ENCODE peak calls at places on chromosomes 6 and 20, in eight cellular contexts. A is GM12878, U is A549, O is Panc1, Z is GM23338, I is HepG2, Y is HCT116, D is SK-N-SH. R is an unnamed sample.

GRCh38 chr20:49103647-49104364 is 57.7 kb downstream of the CSE1L start:
- DNase-seq in U (no peak), D (no peak), I (no peak), Z (no peak), O (no peak), Y (no peak), A (no peak), R (no peak)

GRCh38 chr6:92538926-92539325 is 880.4 kb downstream of the EPHA7 start:
- DNase-seq in D (no peak), O (no peak), I (no peak), Z (no peak), Y (no peak), U (no peak), A (no peak), R (no peak)

GRCh38 chr6:48505621-48506020 is 394.6 kb upstream of the PTCHD4 start:
- DNase-seq in U (no peak), O (no peak), I (no peak), A (no peak), Y (no peak), D (no peak), Z (no peak), R (no peak)

GRCh38 chr20:52105045-52105572 is 86.5 kb downstream of the ZFP64 start:
- DNase-seq in Y (no peak), Z (peak; percentile 85), I (no peak), U (peak; percentile 55), A (no peak), O (no peak), D (peak; percentile 48), R (no peak)

GRCh38 chr6:53910834-53911233 is 116.0 kb downstream of the LRRC1 start:
- DNase-seq in U (no peak), O (no peak), I (no peak), A (no peak), D (no peak), Z (no peak), Y (no peak), R (no peak)

GRCh38 chr6:105178110-105178509 is 1.7 kb downstream of the POPDC3 start:
- DNase-seq in O (no peak), A (no peak), Z (no peak), Y (no peak), U (no peak), D (no peak), I (no peak), R (no peak)

GRCh38 chr6:96923871-96924493 is 546 bp upstream of the KLHL32 start:
- DNase-seq in D (peak; percentile 88), Y (no peak), Z (no peak), A (no peak), U (no peak), O (no peak), I (peak; percentile 46), R (no peak)

GRCh38 chr6:159249150-159249549 is 80.0 kb downstream of the FNDC1 start:
- DNase-seq in Z (no peak), Y (no peak), U (no peak), A (no peak), D (no peak), O (no peak), I (no peak), R (no peak)

GRCh38 chr6:65113581-65113980 is 593.4 kb downstream of the EYS start:
- DNase-seq in I (no peak), Y (no peak), A (no peak), O (no peak), D (no peak), Z (no peak), U (no peak), R (no peak)

GRCh38 chr6:142537612-142538478 is 236.0 kb downstream of the ADGRG6 start:
- DNase-seq in U (no peak), Z (peak; percentile 76), A (no peak), O (no peak), D (no peak), I (peak; percentile 45), Y (peak; percentile 34), R (peak; percentile 56)

GRCh38 chr6:56525976-56526375 is 116.7 kb downstream of the DST start:
- DNase-seq in Z (no peak), U (no peak), I (no peak), Y (no peak), A (no peak), O (no peak), D (no peak), R (no peak)

GRCh38 chr6:41467106-41467505 is 79.1 kb upstream of the FOXP4 start:
- DNase-seq in Z (no peak), Y (no peak), O (no peak), U (no peak), I (no peak), A (no peak), D (no peak), R (no peak)
- TF ChIP-seq REST in Z (no peak), Y (no peak), O (no peak), U (no peak), I (no peak), A (no peak), D (no peak), R (no peak)

GRCh38 chr6:35707714-35708407 is 19.1 kb upstream of the FKBP5 start:
- DNase-seq in D (no peak), U (no peak), O (no peak), Z (no peak), I (no peak), Y (no peak), A (no peak), R (no peak)

GRCh38 chr6:35706468-35706867 is 17.8 kb upstream of the FKBP5 start:
- DNase-seq in O (no peak), U (no peak), D (no peak), Y (no peak), Z (no peak), A (no peak), I (no peak), R (no peak)

GRCh38 chr6:35698858-35699257 is 10.1 kb upstream of the FKBP5 start:
- DNase-seq in A (no peak), U (no peak), O (no peak), Z (no peak), I (no peak), Y (no peak), D (no peak), R (no peak)

GRCh38 chr6:35708585-35708984 is 19.9 kb upstream of the FKBP5 start:
- DNase-seq in Y (no peak), Z (no peak), D (no peak), U (no peak), A (no peak), I (no peak), O (no peak), R (no peak)

GRCh38 chr6:35703554-35703953 is 14.8 kb upstream of the FKBP5 start:
- DNase-seq in A (no peak), O (no peak), I (no peak), U (no peak), Z (peak; percentile 28), D (no peak), Y (no peak), R (no peak)
- TF ChIP-seq REST in A (no peak), O (no peak), I (no peak), U (no peak), Z (no peak), D (no peak), Y (no peak), R (no peak)

DNA sequence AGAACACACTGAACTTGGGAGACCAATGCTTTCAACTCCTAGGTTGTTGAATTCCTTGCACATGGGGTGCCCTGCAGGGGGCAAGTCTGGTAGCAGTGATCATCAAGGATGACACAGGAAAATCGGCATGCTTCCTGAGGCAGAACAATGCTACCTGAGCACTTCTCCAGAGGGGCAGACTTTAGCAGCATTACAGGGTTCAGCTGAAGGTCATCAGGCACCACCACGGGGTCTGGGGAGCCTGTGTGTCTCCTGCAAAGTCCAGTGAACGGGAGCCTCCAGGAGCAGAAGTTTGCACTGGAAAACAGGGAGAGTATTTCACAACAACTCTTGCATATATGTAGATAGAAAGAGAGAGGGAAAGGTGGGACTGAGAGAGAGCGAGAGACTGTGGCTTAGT is 10.2 kb downstream of the VSX1 start:
- DNase-seq in D (no peak), A (no peak), Y (no peak), I (peak; percentile 30), Z (peak; percentile 44), O (no peak), U (no peak), R (no peak)
- TF ChIP-seq REST in D (no peak), A (no peak), Y (no peak), I (no peak), Z (no peak), O (no peak), U (no peak), R (no peak)

DNA sequence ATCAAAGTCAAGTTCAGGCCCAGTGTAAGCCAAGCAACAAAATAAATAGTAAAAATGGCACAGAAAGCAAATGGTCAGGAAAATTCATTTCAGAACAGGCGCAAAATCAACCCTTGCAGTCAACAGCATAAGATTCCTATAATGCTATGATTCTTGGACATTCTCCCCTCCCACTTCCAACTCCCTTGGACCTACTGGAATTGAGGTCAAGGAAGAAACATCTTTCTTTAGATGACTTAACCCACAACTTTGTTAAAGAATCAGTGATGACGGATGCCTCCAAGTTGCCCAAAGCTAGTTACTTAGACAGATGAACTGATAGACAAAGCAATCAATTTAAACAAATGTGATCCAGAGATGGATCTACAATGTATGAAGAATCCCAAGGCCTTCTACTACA is 130.2 kb upstream of the KCNK16 start:
- DNase-seq in Z (no peak), U (no peak), O (no peak), A (no peak), D (no peak), I (no peak), Y (no peak), R (no peak)
- TF ChIP-seq REST in Z (no peak), U (no peak), O (no peak), A (no peak), D (no peak), I (no peak), Y (no peak), R (no peak)

GRCh38 chr6:8578006-8578405 is 142.7 kb upstream of the SLC35B3 start:
- DNase-seq in Z (no peak), I (no peak), A (no peak), O (no peak), D (no peak), U (no peak), Y (no peak), R (no peak)

GRCh38 chr6:8583291-8583690 is 147.9 kb upstream of the SLC35B3 start:
- DNase-seq in U (no peak), A (no peak), Y (no peak), I (no peak), D (no peak), Z (no peak), O (no peak), R (no peak)

GRCh38 chr6:8574749-8575468 is 139.6 kb upstream of the SLC35B3 start:
- DNase-seq in U (no peak), O (no peak), Y (no peak), D (no peak), I (no peak), Z (no peak), A (no peak), R (no peak)

GRCh38 chr6:8574311-8574710 is 139.0 kb upstream of the SLC35B3 start:
- DNase-seq in I (no peak), Z (no peak), Y (no peak), A (no peak), O (no peak), U (no peak), D (no peak), R (no peak)

DNA sequence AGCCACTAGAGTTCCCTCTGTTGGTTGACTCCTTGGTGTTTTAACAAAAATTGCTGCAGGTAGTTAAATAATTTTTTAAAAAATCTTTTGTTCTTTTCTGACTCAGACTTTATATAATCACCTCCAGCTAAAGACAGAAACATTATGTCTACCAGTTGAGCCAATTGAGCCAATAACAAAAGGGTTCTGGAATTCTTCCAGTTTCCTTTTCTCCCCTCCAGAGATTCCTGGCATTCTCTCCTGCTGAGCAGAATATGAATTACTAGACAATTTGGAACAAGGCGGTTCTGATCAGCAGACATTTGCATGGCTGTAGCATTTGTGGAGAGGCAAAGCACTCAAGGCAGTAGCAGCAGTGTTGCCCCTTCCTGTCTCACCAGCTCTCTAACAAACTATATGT is 144.0 kb upstream of the SLC35B3 start:
- DNase-seq in Z (peak; percentile 15), Y (no peak), A (no peak), D (no peak), I (no peak), O (no peak), U (no peak), R (no peak)
- TF ChIP-seq REST in Z (no peak), Y (no peak), A (no peak), D (no peak), I (no peak), O (no peak), U (no peak), R (no peak)

R was measured in K562.